ENCODE peak calls at places on chromosomes 5 and 9, in nine cellular contexts. I, O, Y, S, V, Z, W, F and C are unnamed samples.
A peak's percentile ranks its signal among the peaks of the same experiment; 100 is the strongest.

GRCh38 chr5:73917433-73917832 is 291.4 kb downstream of the ARHGEF28 start:
- DNase-seq in I (no peak), O (peak; percentile 65), Y (no peak), S (peak; percentile 69), V (no peak), Z (no peak), W (peak; percentile 32), F (no peak), C (no peak)

GRCh38 chr9:133257398-133258053 is 17.5 kb downstream of the ABO start:
- DNase-seq in I (no peak), O (peak; percentile 67), Y (no peak), S (no peak), V (no peak), Z (no peak), W (no peak), F (no peak), C (no peak)

GRCh38 chr9:68951879-68952659 is 61.8 kb downstream of the PRKACG start:
- DNase-seq in I (no peak), O (no peak), Y (no peak), S (peak; percentile 13), V (no peak), Z (no peak), W (no peak), F (peak; percentile 62), C (no peak)

GRCh38 chr5:79508354-79508753 is 5.6 kb downstream of the HOMER1 start:
- DNase-seq in I (no peak), O (no peak), Y (no peak), S (no peak), V (no peak), Z (no peak), W (no peak), F (no peak), C (no peak)

GRCh38 chr9:35257986-35258664 is 96.3 kb downstream of the UNC13B start:
- DNase-seq in I (no peak), O (no peak), Y (no peak), S (no peak), V (no peak), Z (no peak), W (no peak), F (no peak), C (no peak)

GRCh38 chr9:131704195-131704983 is 35.5 kb downstream of the RAPGEF1 start:
- DNase-seq in I (no peak), O (no peak), Y (no peak), S (no peak), V (no peak), Z (no peak), W (no peak), F (no peak), C (no peak)

GRCh38 chr5:7269591-7270274 is 126.2 kb upstream of the ADCY2 start:
- DNase-seq in I (no peak), O (no peak), Y (no peak), S (no peak), V (no peak), Z (no peak), W (no peak), F (no peak), C (no peak)

GRCh38 chr9:82231411-82231810 is 242.8 kb downstream of the SPATA31D1 start:
- DNase-seq in I (no peak), O (no peak), Y (no peak), S (no peak), V (no peak), Z (no peak), W (no peak), F (no peak), C (no peak)

GRCh38 chr9:133539434-133539833 is 4.9 kb downstream of the ADAMTSL2 start:
- DNase-seq in I (no peak), O (peak; percentile 85), Y (peak; percentile 54), S (peak; percentile 66), V (no peak), Z (no peak), W (peak; percentile 50), F (no peak), C (no peak)

GRCh38 chr5:121285861-121286527 is 565.7 kb upstream of the FTMT start:
- DNase-seq in I (no peak), O (no peak), Y (no peak), S (no peak), V (no peak), Z (no peak), W (no peak), F (no peak), C (no peak)

GRCh38 chr9:107299437-107299836 is 16.4 kb downstream of the RAD23B start:
- DNase-seq in I (no peak), O (no peak), Y (no peak), S (no peak), V (no peak), Z (no peak), W (no peak), F (no peak), C (no peak)

GRCh38 chr9:3261484-3261883 is 264.3 kb downstream of the RFX3 start:
- DNase-seq in I (no peak), O (no peak), Y (no peak), S (no peak), V (no peak), Z (no peak), W (no peak), F (no peak), C (no peak)

GRCh38 chr5:125668904-125669303 is 754.3 kb upstream of the GRAMD2B start:
- DNase-seq in I (no peak), O (no peak), Y (peak; percentile 28), S (no peak), V (no peak), Z (no peak), W (no peak), F (peak; percentile 14), C (no peak)

GRCh38 chr5:52789378-52789777 is 1.7 kb downstream of the ITGA1 start:
- DNase-seq in I (no peak), O (no peak), Y (no peak), S (no peak), V (no peak), Z (no peak), W (no peak), F (no peak), C (no peak)

GRCh38 chr9:36431078-36431477 is 31.0 kb upstream of the RNF38 start:
- DNase-seq in I (no peak), O (no peak), Y (no peak), S (no peak), V (no peak), Z (no peak), W (no peak), F (no peak), C (no peak)

DNA sequence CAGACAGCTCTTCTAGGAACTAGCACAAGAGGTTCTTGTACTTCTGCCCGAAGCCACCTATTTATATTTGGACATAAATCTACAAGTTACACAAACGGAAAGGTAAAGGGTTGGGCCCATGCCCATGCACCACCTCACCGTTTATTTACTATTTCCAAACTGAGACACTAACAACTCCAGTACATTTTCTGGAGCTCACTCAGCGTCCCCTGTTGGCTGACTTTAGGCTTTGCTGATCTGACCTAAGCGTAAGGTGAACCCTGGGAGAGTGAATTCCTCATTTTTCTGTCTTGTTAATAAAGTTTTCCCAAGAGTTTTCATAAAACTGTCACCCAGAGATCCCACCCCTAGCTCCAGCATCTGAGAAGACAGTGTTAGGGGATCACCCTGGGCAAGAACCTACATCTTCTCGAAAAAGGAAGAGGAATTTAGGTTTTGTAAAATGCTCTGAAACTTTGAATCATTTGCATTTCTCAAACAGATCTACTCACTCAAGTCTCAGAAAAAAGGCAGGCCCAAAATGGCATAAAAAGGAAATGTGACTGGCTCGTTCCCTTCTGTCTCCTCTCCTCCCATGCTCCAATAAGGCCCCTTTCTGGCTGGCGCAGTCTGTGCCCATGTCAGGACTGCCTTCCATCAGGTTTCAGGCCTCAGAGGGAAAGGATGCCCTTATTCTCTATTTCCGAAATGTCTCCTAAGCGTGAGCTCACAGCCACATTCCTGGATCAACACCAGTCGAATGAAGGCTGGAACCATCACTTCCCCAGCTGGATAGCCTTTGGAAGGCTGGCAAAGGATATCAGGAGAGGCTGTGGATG is 201.3 kb downstream of the FANCC start:
- DNase-seq in I (no peak), O (no peak), Y (peak; percentile 57), S (no peak), V (no peak), Z (no peak), W (no peak), F (no peak), C (no peak)
- TF ChIP-seq CTCF in I (peak; percentile 31), O (peak; percentile 23), Y (peak; percentile 47), S (no peak), V (no peak), Z (peak; percentile 49), W (peak; percentile 29), F (no peak), C (peak; percentile 48)

GRCh38 chr9:87503970-87504369 is 6.3 kb downstream of the DAPK1 start:
- DNase-seq in I (no peak), O (no peak), Y (no peak), S (no peak), V (no peak), Z (no peak), W (no peak), F (no peak), C (no peak)
- TF ChIP-seq CTCF in I (no peak), O (no peak), Y (no peak), S (no peak), V (no peak), Z (no peak), W (no peak), F (no peak), C (no peak)

DNA sequence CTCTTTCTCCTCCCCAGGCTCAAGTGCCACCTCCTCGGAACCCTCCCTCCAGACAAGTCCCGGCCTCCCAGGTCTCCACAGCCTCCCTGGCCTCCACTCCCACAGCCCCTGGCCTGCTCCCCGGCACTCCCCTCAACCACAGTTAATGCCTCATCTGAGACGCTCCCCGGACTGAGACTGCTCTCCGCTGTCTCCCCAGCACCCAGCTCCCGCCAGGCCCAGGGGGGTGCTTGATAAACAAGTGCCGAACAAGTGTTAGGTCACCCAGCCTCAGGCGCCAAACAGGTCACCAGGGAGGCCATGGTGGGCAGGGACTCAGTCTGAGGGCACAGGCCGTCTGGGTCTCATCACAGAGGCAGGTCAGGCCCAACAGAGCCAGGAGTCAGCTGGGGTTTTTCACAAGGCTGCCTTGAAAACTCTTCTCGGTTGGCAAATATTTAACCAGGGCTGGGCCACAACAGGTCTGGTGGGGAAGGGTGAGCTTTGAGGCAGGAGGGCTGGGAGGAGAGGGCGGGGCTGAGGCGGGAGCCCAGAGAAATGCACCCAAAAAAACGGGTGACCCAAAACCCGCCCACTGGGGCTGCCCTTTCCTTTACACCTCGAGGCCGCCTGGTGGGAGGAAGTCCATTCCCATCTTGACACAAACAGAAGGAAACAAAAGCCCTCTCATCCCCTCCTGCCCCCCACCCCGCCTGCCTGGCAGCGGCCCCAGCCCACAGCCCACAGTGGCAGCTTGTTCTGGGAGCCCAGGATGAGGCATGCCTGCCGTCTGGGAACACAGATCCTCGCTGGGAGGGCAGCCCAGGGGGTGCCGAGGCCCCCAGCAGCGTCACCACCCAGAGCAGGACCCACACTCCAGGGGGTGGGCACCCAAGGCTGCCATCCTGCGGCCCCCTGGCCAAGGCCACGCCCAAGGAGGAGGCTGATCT is 66.6 kb upstream of the STXBP1 start:
- DNase-seq in I (no peak), O (no peak), Y (peak; percentile 66), S (peak; percentile 77), V (no peak), Z (no peak), W (no peak), F (no peak), C (peak; percentile 64)
- TF ChIP-seq CTCF in I (no peak), O (no peak), Y (peak; percentile 7), S (no peak), V (no peak), Z (no peak), W (no peak), F (no peak), C (no peak)

DNA sequence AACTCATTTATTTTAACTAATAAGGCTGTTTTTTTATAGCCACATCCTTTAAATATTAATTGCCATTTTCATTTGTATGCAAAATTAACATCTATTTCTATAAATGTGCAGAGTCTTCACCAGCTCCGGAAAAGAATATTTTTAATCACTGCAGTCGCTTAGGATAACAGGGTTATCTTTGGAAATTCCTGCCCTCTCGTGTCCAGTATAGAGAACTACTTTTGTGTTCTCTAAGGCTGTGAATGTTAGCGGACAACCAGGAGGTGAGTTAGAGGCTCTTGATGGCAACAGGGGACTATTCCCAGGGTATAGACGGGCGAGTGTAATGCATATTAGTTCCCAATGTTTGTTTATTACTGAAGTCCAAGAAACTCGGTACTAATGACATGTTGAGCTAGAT is 59.4 kb downstream of the GGTA1 start:
- DNase-seq in I (peak; percentile 7), O (no peak), Y (no peak), S (no peak), V (no peak), Z (no peak), W (no peak), F (no peak), C (no peak)
- TF ChIP-seq CTCF in I (peak; percentile 33), O (peak; percentile 16), Y (no peak), S (peak; percentile 12), V (no peak), Z (peak; percentile 53), W (peak; percentile 7), F (no peak), C (peak; percentile 36)